ENCODE peak calls at places on chromosomes 3 and 15, in four cellular contexts. J is gastrocnemius medialis; N is CD8-positive, alpha-beta T cell; P is thoracic aorta. K is an unnamed sample.

GRCh38 chr3:85835857-85836470 is 877.2 kb downstream of the CADM2 start:
- DNase-seq in J (no peak), N (no peak), P (no peak), K (no peak)

GRCh38 chr3:46947981-46948791 is 28.4 kb downstream of the CCDC12 start:
- DNase-seq in J (peak), N (peak), P (no peak), K (peak)

GRCh38 chr15:68407886-68408500 is 24.0 kb downstream of the ITGA11 start:
- DNase-seq in J (no peak), N (no peak), P (no peak), K (peak)

GRCh38 chr3:10808130-10808735 is 7.8 kb upstream of the SLC6A11 start:
- DNase-seq in J (no peak), N (no peak), P (no peak), K (no peak)

GRCh38 chr3:124298951-124299350 is 307.0 kb upstream of the ROPN1 start:
- DNase-seq in J (no peak), N (no peak), P (no peak), K (no peak)

GRCh38 chr15:80492409-80492808 is 88.2 kb downstream of the ARNT2 start:
- DNase-seq in J (no peak), N (no peak), P (no peak), K (no peak)

GRCh38 chr15:101070502-101071273 is 151.5 kb downstream of the LRRK1 start:
- DNase-seq in J (no peak), N (no peak), P (no peak), K (no peak)

GRCh38 chr3:126372413-126373145 is 15.4 kb upstream of the KLF15 start:
- DNase-seq in J (peak), N (no peak), P (no peak), K (no peak)

GRCh38 chr3:45029661-45030060 is 3.6 kb downstream of the CLEC3B start:
- DNase-seq in J (no peak), N (no peak), P (no peak), K (no peak)

GRCh38 chr3:40810813-40811212 is 286.1 kb downstream of the ZNF621 start:
- DNase-seq in J (no peak), N (no peak), P (no peak), K (no peak)

GRCh38 chr3:30248423-30248822 is 358.0 kb upstream of the TGFBR2 start:
- DNase-seq in J (no peak), N (no peak), P (no peak), K (no peak)

GRCh38 chr3:45309876-45310275 is 78.5 kb upstream of the LARS2 start:
- DNase-seq in J (no peak), N (no peak), P (no peak), K (no peak)

GRCh38 chr3:42349765-42350594 is 60.4 kb downstream of the LYZL4 start:
- DNase-seq in J (no peak), N (no peak), P (no peak), K (no peak)

GRCh38 chr3:43737001-43737440 is 46.3 kb downstream of the ABHD5 start:
- DNase-seq in J (no peak), N (no peak), P (no peak), K (no peak)

DNA sequence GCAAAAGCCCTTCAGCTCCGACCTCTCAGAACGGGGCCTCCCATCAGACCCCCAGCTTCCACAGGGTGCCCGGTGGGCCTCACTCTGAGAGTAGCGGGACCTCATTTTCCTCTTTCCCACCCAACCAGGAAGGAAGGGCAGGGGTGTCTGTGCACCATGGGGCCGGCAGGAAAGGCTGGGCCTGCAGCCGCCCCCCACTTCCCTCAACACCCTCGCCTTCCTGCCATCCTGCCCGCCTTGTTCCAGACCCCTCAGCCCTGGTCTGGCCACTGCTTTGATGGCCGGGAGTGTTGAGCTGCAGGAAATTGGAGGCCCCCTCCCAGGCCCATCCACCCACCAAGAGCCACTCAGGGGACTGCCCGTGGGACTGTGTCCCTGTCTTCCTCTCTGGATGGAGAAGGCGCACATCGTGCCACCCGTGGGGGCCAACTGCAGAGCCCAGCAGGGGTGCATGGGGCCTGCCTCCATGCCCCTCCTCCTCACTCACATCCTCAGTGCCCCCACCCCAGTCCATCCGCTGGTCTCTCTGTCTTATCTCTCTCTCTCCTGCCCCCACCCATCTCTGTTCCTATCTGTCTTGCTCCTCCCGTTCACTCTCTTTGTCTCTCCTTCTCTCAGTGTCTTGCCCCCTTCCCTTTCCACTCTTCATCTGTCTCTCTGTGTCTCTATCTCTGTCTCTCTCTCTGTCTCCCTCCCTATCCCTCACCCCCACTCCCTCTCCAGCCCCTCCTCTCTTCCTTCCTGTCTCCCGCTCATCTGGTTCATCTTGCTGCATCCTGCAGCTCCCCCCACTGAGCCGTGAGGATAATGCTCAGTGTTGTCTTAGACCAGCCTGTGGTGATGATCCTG is 1.8 kb upstream of the PLXND1 start:
- DNase-seq in J (no peak), N (no peak), P (no peak), K (no peak)
- TF ChIP-seq CTCF in J (no peak), N (no peak), P (no peak), K (no peak)

DNA sequence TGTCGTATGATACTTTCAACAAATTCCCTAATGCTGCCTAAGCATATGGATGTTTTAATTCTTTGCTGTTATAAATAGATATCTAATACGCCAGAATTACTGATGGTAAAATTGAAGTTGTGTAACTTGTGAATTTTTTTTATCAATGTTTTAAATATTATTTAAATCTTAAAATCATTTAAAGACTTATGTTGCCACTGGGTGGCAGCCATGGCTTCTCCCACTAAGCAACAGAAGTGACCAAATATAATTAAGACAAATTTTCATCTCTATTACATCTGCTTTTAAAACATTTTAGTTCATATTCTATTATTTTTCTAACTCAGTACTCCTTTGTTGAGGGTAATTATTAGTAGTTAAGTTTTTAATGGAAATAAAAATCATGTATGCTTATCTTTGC is 8.1 kb upstream of the IL20RB start:
- DNase-seq in J (no peak), N (no peak), P (no peak), K (no peak)
- TF ChIP-seq CTCF in J (no peak), N (no peak), P (no peak), K (peak)

GRCh38 chr3:28243424-28244106 is 2.1 kb downstream of the CMC1 start:
- DNase-seq in J (no peak), N (no peak), P (no peak), K (no peak)

GRCh38 chr3:28239108-28239507 is 2.3 kb upstream of the CMC1 start:
- DNase-seq in J (no peak), N (no peak), P (no peak), K (no peak)

GRCh38 chr3:28242519-28242918 is 1.1 kb downstream of the CMC1 start:
- DNase-seq in J (no peak), N (no peak), P (no peak), K (no peak)

GRCh38 chr3:28240440-28240839 is 979 bp upstream of the CMC1 start:
- DNase-seq in J (no peak), N (no peak), P (no peak), K (no peak)

DNA sequence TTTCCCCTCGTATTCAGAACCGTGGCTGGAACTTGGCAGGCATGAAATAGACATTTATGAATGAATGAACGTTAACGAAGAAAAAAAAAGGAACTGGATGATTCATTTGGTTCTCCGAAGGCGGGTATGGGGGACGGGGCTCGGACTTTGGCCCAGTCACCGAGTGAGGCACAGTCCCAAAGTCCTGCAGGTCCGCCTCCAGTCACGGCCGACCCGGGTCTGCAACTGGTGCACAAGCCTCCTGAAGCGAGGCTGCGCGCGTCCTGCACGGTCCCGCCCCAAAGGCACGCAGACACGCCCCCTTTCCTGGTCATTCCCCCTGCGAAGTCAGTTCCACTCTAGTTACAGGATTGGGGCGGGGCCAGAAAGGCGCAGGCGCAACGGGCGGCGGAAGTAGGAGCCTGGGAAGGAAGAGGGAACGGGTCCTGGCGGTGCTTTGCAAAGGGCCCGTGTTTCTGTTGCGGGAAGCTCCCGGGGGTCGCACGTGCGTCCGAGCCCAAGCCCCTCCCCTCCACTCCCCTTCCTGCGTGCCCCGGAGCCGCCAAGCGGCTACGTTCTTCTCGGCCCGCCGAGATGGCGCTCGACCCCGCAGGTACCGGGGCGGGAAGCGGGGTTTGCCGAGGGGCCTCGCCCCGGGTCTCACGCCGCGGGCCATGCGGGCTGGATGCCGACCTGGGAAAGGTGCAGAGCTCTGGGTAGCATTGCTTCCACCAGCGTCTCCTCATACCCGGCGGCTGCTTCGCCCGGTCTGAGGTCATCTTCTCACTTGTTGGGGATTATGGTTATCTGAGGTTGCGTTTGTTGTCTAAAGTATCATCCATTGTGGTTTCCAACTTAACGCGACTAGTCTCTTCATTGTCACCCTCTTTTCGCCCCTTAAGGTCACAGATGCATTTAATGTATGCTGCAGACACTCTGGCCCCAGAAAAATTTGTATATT is at the start of gene CMC1:
- DNase-seq in J (peak), N (peak), P (peak), K (peak)
- TF ChIP-seq CTCF in J (no peak), N (no peak), P (no peak), K (no peak)

GRCh38 chr3:171451915-171452707 is 8.1 kb downstream of the TNIK start:
- DNase-seq in J (peak), N (no peak), P (no peak), K (no peak)

GRCh38 chr3:171454026-171454425 is 6.2 kb downstream of the TNIK start:
- DNase-seq in J (no peak), N (no peak), P (no peak), K (no peak)

GRCh38 chr3:171456765-171457164 is 3.4 kb downstream of the TNIK start:
- DNase-seq in J (no peak), N (no peak), P (no peak), K (no peak)

GRCh38 chr3:171455603-171456550 is 4.3 kb downstream of the TNIK start:
- DNase-seq in J (no peak), N (no peak), P (no peak), K (no peak)

GRCh38 chr3:171453175-171453868 is 6.9 kb downstream of the TNIK start:
- DNase-seq in J (no peak), N (no peak), P (no peak), K (no peak)
- TF ChIP-seq CTCF in J (peak), N (peak), P (no peak), K (peak)

GRCh38 chr15:32993285-32993684 is 201.2 kb downstream of the FMN1 start:
- DNase-seq in J (no peak), N (no peak), P (no peak), K (no peak)
- TF ChIP-seq CTCF in J (no peak), N (no peak), P (no peak), K (no peak)

GRCh38 chr15:52765779-52766178 is 24.4 kb downstream of the ONECUT1 start:
- DNase-seq in J (no peak), N (no peak), P (no peak), K (no peak)
- TF ChIP-seq CTCF in J (no peak), N (no peak), P (no peak), K (no peak)

DNA sequence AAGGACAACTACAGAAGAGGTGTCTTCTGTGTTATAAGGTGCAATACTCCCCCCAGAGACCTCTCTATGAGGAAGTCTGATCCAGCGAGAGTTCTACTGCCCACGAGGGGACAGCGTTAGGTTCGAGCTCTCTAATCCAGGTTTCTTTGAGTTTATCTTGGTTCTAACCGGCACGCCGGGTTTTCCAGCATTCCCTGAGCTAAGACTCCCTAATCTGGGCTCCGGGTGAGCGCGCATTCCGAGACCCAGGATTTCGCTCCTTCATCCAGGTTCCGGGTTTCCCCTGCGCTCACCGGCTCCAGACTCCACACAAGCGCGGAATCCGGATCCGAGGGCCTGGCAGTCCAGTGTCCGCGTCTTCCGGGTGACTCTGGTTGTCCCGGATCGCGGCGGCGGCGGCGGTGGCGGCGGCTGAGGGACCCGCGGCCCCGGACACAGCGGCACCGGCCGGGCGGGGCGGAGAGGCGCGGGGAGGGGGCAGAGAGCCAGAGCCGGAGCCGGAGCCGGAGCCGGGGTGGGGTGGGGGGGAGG is at the start of gene ZNF609:
- DNase-seq in J (peak), N (peak), P (peak), K (peak)
- TF ChIP-seq CTCF in J (no peak), N (no peak), P (no peak), K (no peak)

GRCh38 chr3:160928183-160928718 is 172.2 kb downstream of the PPM1L start:
- DNase-seq in J (no peak), N (no peak), P (no peak), K (no peak)

GRCh38 chr3:160931474-160931873 is 173.7 kb downstream of the B3GALNT1 start:
- DNase-seq in J (no peak), N (no peak), P (no peak), K (no peak)

GRCh38 chr3:160927620-160928019 is 171.6 kb downstream of the PPM1L start:
- DNase-seq in J (no peak), N (no peak), P (no peak), K (no peak)

GRCh38 chr3:160924776-160925175 is 168.7 kb downstream of the PPM1L start:
- DNase-seq in J (no peak), N (no peak), P (no peak), K (no peak)

DNA sequence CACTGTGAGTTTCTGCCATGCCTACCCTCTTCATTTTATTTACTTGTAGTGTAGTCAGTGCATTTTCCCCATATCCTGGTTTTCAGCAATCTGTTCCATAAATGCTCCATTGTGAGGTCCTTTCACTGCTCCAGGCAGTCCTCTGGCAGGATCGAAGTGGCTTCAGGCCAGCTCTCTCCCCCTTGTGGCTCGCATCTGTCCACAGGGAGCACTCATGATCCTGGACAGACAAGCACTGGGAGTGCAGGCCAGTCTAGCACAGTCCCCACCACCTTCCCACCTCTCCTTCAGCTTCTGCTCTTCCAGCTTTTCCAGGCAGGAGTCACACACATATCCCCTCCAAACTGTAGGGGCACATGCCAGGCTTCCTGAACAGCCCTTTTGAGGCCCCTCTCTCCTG is 173.6 kb downstream of the PPM1L start:
- DNase-seq in J (peak), N (no peak), P (no peak), K (no peak)
- TF ChIP-seq CTCF in J (no peak), N (no peak), P (no peak), K (no peak)

GRCh38 chr15:47717036-47717611 is at the start of gene SEMA6D:
- DNase-seq in J (peak), N (no peak), P (no peak), K (no peak)
- TF ChIP-seq CTCF in J (no peak), N (no peak), P (peak), K (no peak)

GRCh38 chr3:140762751-140763150 is 84.9 kb downstream of the TRIM42 start:
- DNase-seq in J (no peak), N (no peak), P (no peak), K (no peak)

GRCh38 chr3:140753865-140754754 is 76.2 kb downstream of the TRIM42 start:
- DNase-seq in J (no peak), N (no peak), P (no peak), K (no peak)

GRCh38 chr3:140760324-140761075 is 82.6 kb downstream of the TRIM42 start:
- DNase-seq in J (no peak), N (no peak), P (no peak), K (no peak)

GRCh38 chr3:140756240-140757016 is 78.6 kb downstream of the TRIM42 start:
- DNase-seq in J (no peak), N (no peak), P (no peak), K (no peak)

GRCh38 chr3:140758791-140759444 is 81.1 kb downstream of the TRIM42 start:
- DNase-seq in J (no peak), N (no peak), P (no peak), K (no peak)
- TF ChIP-seq CTCF in J (no peak), N (no peak), P (no peak), K (no peak)